ENCODE peak calls at places on chromosomes 16 and 17, in five cellular contexts. O is K562, E is GM12878, N is H1, T is HepG2. V is an unnamed sample.

GRCh38 chr16:27432600-27432957 is 30.6 kb downstream of the IL21R start:
- DNase-seq in O (no peak), E (no peak), N (no peak), T (no peak), V (no peak)

GRCh38 chr16:46801428-46802049 is 29.4 kb downstream of the C16orf87 start:
- DNase-seq in O (no peak), E (no peak), N (no peak), T (peak), V (peak)

GRCh38 chr17:79356839-79357447 is 253.9 kb downstream of the RBFOX3 start:
- DNase-seq in O (no peak), E (no peak), N (no peak), T (no peak), V (no peak)

GRCh38 chr17:58331815-58332719 is 3.5 kb upstream of the TSPOAP1 start:
- DNase-seq in O (peak), E (peak), N (no peak), T (no peak), V (no peak)

GRCh38 chr16:11205065-11205699 is 50.8 kb downstream of the SOCS1 start:
- DNase-seq in O (no peak), E (no peak), N (no peak), T (no peak), V (no peak)

GRCh38 chr16:12646490-12647274 is 157.0 kb downstream of the CPPED1 start:
- DNase-seq in O (no peak), E (peak), N (no peak), T (peak), V (peak)

GRCh38 chr16:86050591-86051375 is 151.8 kb downstream of the IRF8 start:
- DNase-seq in O (no peak), E (no peak), N (no peak), T (no peak), V (no peak)

GRCh38 chr16:1154291-1154886 is 1.5 kb downstream of the CACNA1H start:
- DNase-seq in O (no peak), E (no peak), N (no peak), T (no peak), V (peak)

GRCh38 chr16:60731329-60731728 is 1304.9 kb downstream of the CDH8 start:
- DNase-seq in O (no peak), E (no peak), N (no peak), T (no peak), V (no peak)

DNA sequence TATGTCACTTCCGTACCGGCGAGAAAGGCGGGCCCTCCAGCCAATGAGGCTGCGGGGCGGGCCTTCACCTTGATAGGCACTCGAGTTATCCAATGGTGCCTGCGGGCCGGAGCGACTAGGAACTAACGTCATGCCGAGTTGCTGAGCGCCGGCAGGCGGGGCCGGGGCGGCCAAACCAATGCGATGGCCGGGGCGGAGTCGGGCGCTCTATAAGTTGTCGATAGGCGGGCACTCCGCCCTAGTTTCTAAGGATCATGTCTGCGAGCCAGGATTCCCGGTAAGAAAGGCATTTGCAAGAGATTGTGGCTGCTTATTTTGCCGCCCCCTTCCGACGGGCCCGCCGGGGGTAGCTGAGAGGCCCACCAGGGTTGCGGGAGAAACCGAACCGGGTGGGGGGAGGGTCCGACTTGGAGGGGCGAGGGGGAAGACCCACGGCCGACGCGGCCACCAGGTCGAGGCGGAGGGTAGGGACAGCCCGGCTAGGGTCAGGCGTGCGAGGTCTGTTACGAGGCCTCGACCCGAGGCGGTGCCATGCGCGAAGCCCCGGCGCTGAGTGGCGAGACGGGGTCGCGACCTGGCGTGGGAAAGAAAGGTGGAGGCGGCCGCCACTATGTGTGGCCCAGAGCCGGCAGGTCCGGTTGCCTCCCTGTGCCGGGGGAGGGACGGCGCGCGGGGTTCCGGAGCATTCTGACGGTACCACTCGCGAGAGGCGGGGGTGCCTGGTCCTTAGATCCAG is 6.7 kb upstream of the CD68 start:
- DNase-seq in O (peak), E (peak), N (peak), T (peak), V (peak)
- TF ChIP-seq HDAC2 in O (no peak), E (no peak), N (no peak), T (peak), V (no peak)

GRCh38 chr16:84344781-84345180 is 23.6 kb upstream of the ATP2C2 start:
- DNase-seq in O (no peak), E (no peak), N (no peak), T (no peak), V (no peak)

GRCh38 chr16:84339316-84339715 is 29.0 kb upstream of the ATP2C2 start:
- DNase-seq in O (no peak), E (no peak), N (no peak), T (no peak), V (no peak)

GRCh38 chr16:84339766-84340165 is 28.6 kb upstream of the ATP2C2 start:
- DNase-seq in O (no peak), E (no peak), N (no peak), T (no peak), V (no peak)

GRCh38 chr16:84340305-84341040 is 27.9 kb upstream of the ATP2C2 start:
- DNase-seq in O (no peak), E (no peak), N (no peak), T (no peak), V (peak)

DNA sequence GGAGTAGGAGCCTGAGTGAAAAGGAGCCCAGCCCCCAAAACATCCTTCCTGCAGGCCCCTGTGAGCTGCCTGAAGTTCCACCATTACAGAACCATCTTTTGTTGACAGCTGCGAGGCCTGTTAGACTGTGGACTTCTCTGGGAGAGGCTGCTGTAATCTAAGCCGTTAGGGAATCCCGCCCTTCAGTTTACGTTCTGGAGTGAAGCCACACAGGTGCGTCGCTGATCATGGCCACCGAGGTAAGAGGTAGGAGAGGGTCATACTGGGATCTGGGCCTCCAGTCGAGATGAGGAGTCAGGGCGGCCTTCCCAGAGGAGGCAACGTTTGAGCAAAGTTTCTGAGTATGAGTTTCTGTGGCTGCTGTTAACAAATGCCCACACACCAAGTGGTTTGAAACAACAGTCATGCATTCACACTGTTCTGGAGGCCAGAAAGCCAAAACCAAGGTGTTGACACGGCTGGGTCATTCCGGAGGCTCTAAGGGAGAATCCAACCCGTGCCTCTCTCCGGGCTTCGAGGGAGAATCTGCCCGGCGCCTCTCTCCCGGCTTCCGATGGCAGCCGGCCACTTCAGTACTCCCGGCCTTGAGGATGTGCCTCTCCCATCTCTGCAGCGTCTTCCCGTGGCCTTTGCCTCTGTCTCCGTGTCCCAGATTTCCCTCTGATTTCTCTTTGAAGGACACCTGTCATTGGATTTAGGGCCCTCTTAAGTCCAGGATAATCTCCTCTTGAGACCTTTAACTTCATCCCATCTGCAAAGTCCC is 26.6 kb upstream of the ATP2C2 start:
- DNase-seq in O (no peak), E (no peak), N (no peak), T (no peak), V (no peak)
- TF ChIP-seq POLR2A in O (no peak), E (no peak), N (no peak), T (no peak), V (no peak)

GRCh38 chr17:28295677-28296578 is 23.1 kb upstream of the TMEM97 start:
- DNase-seq in O (no peak), E (no peak), N (no peak), T (no peak), V (no peak)
- TF ChIP-seq USF2 in O (no peak), E (no peak), N (no peak), T (no peak), V (no peak)

DNA sequence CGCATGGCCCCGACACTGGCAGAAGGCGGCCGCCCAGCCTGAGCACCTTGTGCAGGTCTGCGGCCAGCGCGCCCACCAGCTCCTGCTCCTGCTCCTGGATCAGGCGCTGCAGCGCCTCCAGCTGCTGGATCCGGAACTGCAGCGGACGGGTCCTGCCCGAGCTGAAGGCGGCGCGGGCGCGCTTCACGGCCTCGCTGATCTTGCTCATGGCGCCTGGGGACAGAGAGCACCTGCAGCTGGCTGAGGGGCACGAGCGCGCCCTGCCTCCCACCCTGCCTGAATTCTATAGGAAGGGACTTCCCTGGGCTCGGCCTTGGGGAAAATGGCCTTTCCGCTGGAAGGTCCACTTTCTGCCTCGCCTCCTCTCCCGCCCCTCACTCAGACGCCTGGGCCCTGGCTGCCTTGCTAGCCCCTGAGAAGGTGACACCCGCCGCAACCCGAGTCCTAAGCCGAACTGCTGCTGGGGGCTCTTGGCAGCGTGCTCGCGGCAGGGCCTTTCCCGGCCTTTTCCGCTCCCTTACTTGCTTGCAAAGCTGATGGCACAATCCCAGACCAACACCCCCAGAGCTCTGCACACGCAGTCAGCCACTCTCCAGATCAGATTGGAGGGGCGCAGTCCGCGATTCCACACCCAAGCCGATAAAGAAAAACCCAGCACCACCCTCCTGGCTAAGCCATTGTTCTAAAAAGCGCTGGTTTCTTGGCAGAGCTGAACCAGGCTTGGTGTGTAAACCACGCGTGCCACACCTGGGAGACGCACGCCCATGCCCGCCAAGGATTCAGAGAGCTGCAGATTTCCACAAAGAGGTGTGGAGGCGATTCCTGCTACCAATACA is 3.0 kb downstream of the ALDH3A1 start:
- DNase-seq in O (peak), E (no peak), N (peak), T (no peak), V (peak)
- TF ChIP-seq HDAC2 in O (no peak), E (no peak), N (no peak), T (no peak), V (no peak)

DNA sequence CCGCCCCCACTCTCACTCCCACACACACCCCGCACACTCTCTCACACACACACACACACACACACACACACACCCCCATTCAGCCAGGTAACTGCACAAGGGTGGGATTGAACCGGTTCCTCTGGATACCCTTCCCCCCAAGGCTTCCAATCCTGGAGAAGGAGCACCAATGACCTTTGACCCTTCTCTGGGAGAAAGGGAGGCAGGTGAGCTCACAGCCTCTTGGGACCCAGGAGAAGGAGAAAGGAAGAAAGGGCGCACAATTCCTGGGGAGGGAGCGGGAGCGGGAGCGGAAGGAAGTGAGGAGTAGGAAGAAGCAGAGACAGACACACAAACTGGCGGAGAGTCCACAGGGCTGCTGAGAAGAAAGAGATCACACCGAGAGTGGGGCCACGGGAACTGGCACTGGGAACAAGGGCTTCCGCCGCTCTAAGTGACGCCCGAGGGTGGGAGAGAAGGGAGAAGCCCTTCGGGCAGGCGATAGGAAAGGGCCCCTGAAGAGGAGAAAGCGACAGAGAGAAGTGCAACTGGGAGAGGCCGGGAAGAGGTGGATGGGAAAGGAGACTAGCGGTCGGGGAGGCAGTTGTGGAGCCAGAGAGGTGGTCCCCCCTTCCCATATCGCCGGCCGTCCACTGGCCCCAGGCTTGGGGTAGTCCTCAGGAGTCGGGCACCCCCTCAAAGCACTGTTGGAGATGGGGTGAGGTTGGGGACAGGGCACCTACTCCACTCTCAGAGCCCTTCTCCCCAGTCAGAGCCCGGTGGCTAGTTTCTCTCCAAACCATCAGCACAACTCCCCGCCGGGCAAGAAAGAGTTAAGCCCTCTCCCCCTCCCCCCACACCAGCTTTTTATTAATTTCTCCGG is 1.3 kb downstream of the SAMD14 start:
- DNase-seq in O (no peak), E (no peak), N (peak), T (no peak), V (no peak)
- TF ChIP-seq POLR2A in O (no peak), E (no peak), N (no peak), T (no peak), V (no peak)

DNA sequence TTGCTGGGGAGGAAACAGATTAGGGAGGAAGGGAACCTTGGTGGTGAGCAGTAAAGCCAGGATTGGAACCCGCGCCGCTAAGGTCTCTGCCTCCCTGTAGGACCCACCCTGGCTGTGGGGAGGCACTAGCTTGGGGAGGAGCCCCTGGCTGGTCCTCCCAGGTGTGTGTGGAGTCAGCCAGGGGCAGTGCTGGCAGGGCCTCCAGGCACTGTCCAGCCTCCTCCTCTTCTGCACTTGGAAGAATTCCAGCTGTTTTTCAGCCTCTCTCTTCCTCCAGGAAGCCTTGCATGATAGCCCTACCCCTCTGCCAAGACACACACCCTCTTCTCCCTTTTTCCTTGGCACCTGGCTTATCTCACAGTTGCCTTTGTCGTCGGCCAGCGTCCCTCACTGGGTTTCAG is 34.8 kb downstream of the TMEM235 start:
- DNase-seq in O (no peak), E (no peak), N (no peak), T (no peak), V (no peak)
- TF ChIP-seq USF2 in O (no peak), E (no peak), N (no peak), T (no peak), V (no peak)

DNA sequence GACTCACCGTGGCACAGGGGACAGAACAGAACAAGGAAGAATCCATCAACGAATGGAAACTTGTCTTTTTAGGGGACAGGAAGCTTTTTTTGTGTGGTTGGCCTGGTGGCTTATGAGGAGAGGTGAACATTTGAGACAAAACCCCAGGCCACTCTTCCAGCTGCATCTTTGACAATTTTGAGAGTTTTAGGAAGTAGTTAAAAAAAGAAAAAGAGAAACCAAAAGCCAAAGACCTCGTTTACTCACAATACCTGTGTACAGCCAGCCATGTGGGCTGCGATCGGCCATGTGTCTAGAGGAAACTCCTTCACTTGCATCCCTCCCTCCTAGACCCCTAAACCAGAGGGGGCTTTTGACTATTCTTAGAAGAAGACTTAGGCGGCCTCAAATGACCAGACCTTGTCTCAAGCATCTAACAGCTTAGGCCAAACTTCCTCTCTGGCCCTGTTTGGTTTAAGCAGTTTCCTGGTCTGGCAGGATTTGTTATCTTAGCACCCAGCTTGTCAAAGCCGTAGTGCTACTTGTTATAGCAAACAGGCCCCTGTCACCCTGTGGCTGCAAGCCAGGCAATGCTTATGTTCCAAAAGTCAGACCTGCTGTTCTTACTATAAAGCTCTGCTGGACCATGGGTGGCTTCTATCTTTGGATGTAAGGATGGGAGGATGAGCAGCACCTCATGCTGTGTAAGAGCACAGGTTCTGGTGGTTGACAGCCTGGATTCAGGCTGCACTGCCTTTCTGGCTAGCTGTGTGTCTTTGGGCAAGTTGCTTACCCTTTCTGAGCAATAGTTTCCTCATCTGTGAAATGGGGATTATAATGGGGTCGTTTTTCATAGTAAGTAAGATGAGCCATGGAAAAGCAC is 17.7 kb downstream of the KSR1 start:
- DNase-seq in O (peak), E (peak), N (no peak), T (no peak), V (no peak)
- TF ChIP-seq HDAC2 in O (peak), E (no peak), N (no peak), T (no peak), V (no peak)

DNA sequence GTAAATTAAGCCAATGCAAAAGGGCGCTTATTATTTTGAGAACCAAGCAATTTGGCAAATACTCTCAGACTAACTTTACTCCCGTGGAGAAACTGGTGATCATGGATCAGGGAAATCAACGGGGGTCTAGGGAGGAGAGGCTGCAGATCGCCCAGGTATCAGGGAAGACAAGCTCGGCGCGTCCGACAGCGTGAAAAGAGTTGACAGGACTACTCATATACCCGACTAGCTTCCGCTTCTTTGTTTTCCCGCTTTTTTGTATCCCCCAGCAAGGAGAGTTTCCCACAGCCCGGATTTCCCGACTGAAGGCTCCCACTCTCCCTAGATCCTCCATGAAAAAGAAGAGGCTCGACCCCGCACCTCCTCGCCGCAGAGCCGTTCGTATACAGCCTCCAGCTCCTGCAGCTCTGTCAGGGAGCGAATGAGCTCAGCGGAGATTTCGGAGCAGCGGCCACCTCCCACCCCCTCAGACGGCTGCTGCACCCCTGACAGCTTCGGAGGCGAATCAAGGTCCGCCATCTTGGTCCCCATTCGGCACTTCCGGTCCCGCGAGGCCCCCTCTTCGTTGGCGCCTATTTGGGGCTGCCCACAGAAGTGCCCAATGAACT is at the start of gene COG4:
- DNase-seq in O (peak), E (peak), N (peak), T (peak), V (peak)
- TF ChIP-seq POLR2A in O (peak), E (peak), N (peak), T (peak), V (peak)

GRCh38 chr16:58336332-58337089 is 41.7 kb upstream of the PRSS54 start:
- DNase-seq in O (peak), E (peak), N (peak), T (peak), V (peak)
- TF ChIP-seq USF2 in O (no peak), E (no peak), N (no peak), T (no peak), V (no peak)